ENCODE peak calls at places on chromosome 21, in seven cellular contexts. K is ovary; S is pancreas; P is CD4-positive, CD25-positive, alpha-beta regulatory T cell; L is tibial artery; Y is right lobe of liver; M is BJ. H is an unnamed sample.

GRCh38 chr21:38631171-38631570 is 132.9 kb upstream of the ERG start:
- DNase-seq in S (no peak), M (peak; percentile 38), Y (no peak), L (no peak), P (no peak), K (no peak), H (no peak)

GRCh38 chr21:35475768-35476167 is 426.7 kb upstream of the RUNX1 start:
- DNase-seq in P (peak; percentile 42), K (no peak), M (no peak), L (no peak), Y (no peak), S (no peak), H (peak; percentile 43)

GRCh38 chr21:42257091-42257760 is 38.3 kb downstream of the ABCG1 start:
- DNase-seq in P (no peak), Y (peak; percentile 11), K (no peak), M (no peak), L (no peak), S (no peak), H (no peak)

GRCh38 chr21:14438204-14438603 is 55.3 kb upstream of the HSPA13 start:
- DNase-seq in M (no peak), L (no peak), P (no peak), S (no peak), Y (no peak), K (no peak), H (no peak)

GRCh38 chr21:32022141-32022540 is 149.3 kb downstream of the HUNK start:
- DNase-seq in P (no peak), Y (no peak), S (no peak), M (no peak), K (no peak), L (no peak), H (no peak)

GRCh38 chr21:30209571-30209970 is 6.3 kb downstream of the CLDN8 start:
- DNase-seq in S (no peak), M (no peak), L (no peak), P (no peak), K (no peak), Y (no peak), H (no peak)

GRCh38 chr21:25402134-25402957 is 204.9 kb downstream of the MRPL39 start:
- DNase-seq in K (no peak), P (no peak), L (no peak), S (no peak), M (no peak), Y (no peak), H (peak; percentile 33)

GRCh38 chr21:33780631-33781030 is 135.0 kb downstream of the ATP5PO start:
- DNase-seq in S (no peak), L (no peak), M (no peak), K (no peak), P (no peak), Y (no peak), H (no peak)

GRCh38 chr21:31220567-31220966 is 123.5 kb downstream of the TIAM1 start:
- DNase-seq in K (no peak), S (no peak), P (no peak), Y (no peak), M (no peak), L (no peak), H (no peak)

GRCh38 chr21:37208056-37208705 is 59.0 kb downstream of the VPS26C start:
- DNase-seq in Y (peak; percentile 57), S (peak; percentile 40), M (no peak), P (peak; percentile 41), L (peak; percentile 91), K (no peak), H (no peak)
- H3K4me3 ChIP-seq in Y (no peak overlapping the region), S (no peak overlapping the region), M (no peak overlapping the region), P (no peak overlapping the region), L (peak overlapping the region; percentile 34), K (no peak overlapping the region), H (no peak overlapping the region)

DNA sequence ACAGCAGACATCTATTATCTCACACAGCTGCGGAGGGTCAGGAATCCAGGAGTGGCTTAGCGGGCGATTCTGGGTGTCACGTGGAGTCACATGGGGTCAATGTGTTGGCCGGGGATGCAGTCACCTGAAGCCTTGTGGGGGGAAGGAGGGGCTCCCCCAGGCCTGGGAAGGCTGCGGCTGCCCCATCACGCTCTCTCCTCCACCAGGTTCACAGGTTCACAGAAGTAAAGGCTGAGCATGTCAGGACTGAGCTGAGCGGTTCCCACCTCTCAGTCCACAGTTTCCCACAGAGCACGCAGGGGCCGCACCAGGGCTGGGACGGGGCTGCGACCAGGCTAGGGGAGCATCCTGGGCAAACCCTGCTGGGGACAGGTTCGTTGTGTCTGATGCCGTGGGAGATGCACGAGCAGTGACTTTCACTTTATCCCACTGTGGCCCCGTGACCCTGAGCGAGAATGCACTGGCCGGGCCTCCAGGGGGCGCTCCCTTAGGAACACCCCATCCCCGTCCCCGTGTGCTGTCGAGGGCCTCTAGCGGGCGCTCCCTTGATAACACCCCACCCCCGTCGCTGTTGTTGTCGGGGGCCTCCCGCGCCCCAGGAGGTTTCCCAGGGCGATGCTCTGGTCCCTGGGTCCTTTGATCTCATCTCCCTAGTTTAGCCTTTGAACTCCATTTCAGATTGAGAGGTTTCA is 73.2 kb upstream of the TRAPPC10 start:
- DNase-seq in L (peak; percentile 76), M (no peak), Y (peak; percentile 85), S (peak; percentile 71), P (peak; percentile 90), K (peak; percentile 57), H (peak; percentile 72)
- H3K4me3 ChIP-seq in L (peak overlapping the region; percentile 30), M (no peak overlapping the region), Y (peak overlapping the region; percentile 43), S (peak overlapping the region; percentile 35), P (peak overlapping the region; percentile 70), K (no peak overlapping the region), H (peak overlapping the region; percentile 52)

DNA sequence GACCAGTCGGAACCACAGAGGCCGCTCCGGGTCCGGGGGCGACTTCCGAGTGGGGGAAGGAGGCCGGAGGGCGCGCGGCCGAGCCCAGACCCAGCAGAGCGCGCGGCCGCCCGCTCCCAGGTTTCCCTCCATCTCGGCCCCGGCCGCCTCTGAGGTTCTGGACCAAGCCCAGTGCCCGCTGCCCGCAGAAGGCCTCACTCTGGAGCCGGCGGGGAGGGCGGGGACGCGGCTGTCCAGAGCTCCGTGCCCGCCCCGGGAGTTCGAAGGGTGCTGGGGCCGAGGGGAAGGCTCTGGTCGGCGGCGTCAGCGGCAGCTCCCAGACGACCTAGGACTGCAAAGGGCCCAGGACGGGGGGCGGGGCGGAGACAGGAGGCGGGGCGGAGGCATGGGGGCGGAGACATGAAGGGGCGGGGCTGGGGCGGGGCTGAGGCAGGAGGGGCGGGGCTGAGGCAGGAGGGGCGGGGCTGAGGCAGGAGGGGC is 48.0 kb upstream of the SLC19A1 start:
- DNase-seq in K (peak; percentile 85), P (peak; percentile 74), M (no peak), Y (peak; percentile 83), S (peak; percentile 75), L (peak; percentile 59), H (no peak)
- H3K4me3 ChIP-seq in K (peak overlapping the region; percentile 42), P (no peak overlapping the region), M (peak overlapping the region; percentile 43), Y (peak overlapping the region; percentile 60), S (peak overlapping the region; percentile 40), L (peak overlapping the region; percentile 46), H (no peak overlapping the region)

GRCh38 chr21:36613554-36613953 is 85.4 kb upstream of the SIM2 start:
- DNase-seq in P (no peak), K (no peak), L (no peak), M (no peak), S (no peak), Y (no peak), H (no peak)
- H3K4me3 ChIP-seq in P (no peak overlapping the region), K (no peak overlapping the region), L (no peak overlapping the region), M (no peak overlapping the region), S (no peak overlapping the region), Y (no peak overlapping the region), H (no peak overlapping the region)

GRCh38 chr21:17818158-17819113 is 720 bp downstream of the C21orf91 start:
- DNase-seq in Y (peak; percentile 59), K (no peak), P (peak; percentile 69), M (no peak), L (peak; percentile 66), S (peak; percentile 43), H (peak; percentile 17)

GRCh38 chr21:17823846-17824245 is 4.7 kb upstream of the C21orf91 start:
- DNase-seq in K (no peak), P (no peak), M (no peak), Y (no peak), L (no peak), S (no peak), H (no peak)

GRCh38 chr21:17819114-17819877 is at the start of gene C21orf91:
- DNase-seq in M (peak; percentile 27), K (peak; percentile 89), S (peak; percentile 93), L (peak; percentile 92), Y (peak; percentile 93), P (peak; percentile 94), H (peak; percentile 87)

GRCh38 chr21:17819878-17820232 is 699 bp upstream of the C21orf91 start:
- DNase-seq in S (no peak), M (no peak), L (no peak), P (no peak), Y (no peak), K (no peak), H (no peak)

DNA sequence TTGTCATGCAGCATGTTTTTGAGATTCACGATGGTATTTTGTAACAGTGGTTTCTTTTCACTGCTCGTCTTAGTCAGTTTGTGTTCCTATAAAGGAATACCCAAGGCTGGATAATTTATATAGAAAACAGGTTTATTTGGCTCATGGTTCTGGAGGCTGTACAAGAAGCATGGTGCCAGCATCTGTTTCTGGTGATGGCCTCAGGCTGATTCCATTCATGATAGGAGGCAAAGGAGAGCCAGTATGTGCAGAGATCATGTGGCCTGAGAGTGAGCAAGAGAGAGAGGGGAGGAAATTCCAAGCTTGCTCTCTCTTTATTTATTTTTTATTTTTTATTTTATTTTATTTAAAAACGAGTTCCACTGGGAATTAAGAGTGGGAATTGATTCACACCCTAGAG is 2.0 kb upstream of the C21orf91 start:
- DNase-seq in K (no peak), Y (no peak), M (no peak), P (no peak), L (no peak), S (no peak), H (no peak)
- H3K4me3 ChIP-seq in K (no peak overlapping the region), Y (no peak overlapping the region), M (no peak overlapping the region), P (no peak overlapping the region), L (no peak overlapping the region), S (no peak overlapping the region), H (no peak overlapping the region)

GRCh38 chr21:17903029-17903806 is 84.1 kb upstream of the C21orf91 start:
- DNase-seq in P (peak; percentile 56), M (no peak), Y (no peak), L (no peak), K (no peak), S (no peak), H (peak; percentile 39)

GRCh38 chr21:17900990-17901385 is 81.8 kb upstream of the C21orf91 start:
- DNase-seq in L (no peak), M (no peak), K (no peak), S (no peak), P (no peak), Y (no peak), H (no peak)

GRCh38 chr21:17903929-17904639 is 84.9 kb upstream of the C21orf91 start:
- DNase-seq in M (no peak), P (no peak), S (no peak), Y (no peak), K (no peak), L (no peak), H (no peak)

GRCh38 chr21:17901458-17902092 is 82.4 kb upstream of the C21orf91 start:
- DNase-seq in Y (no peak), K (no peak), S (no peak), M (no peak), L (no peak), P (no peak), H (no peak)

GRCh38 chr21:17900281-17900989 is 81.3 kb upstream of the C21orf91 start:
- DNase-seq in K (no peak), L (no peak), S (no peak), M (no peak), P (no peak), Y (no peak), H (no peak)
- H3K4me3 ChIP-seq in K (no peak overlapping the region), L (no peak overlapping the region), S (no peak overlapping the region), M (no peak overlapping the region), P (no peak overlapping the region), Y (no peak overlapping the region), H (no peak overlapping the region)

H was measured in Jurkat, Clone E6-1.